ENCODE peak calls at places on chromosomes 11 and 22, in ten cellular contexts. O, P, C, G, S, T, X, Q, W and K are unnamed samples.

GRCh38 chr22:49705631-49706352 is 121.9 kb downstream of the BRD1 start:
- DNase-seq in T (no peak), S (no peak), P (peak; percentile 21), X (no peak), O (no peak), W (no peak), C (no peak), G (no peak), Q (no peak), K (no peak)

GRCh38 chr11:35047179-35047578 is 91.8 kb upstream of the CD44 start:
- DNase-seq in P (peak; percentile 56), S (no peak), C (no peak), T (no peak), W (no peak), X (no peak), O (no peak), G (no peak), Q (no peak), K (no peak)

GRCh38 chr11:86245369-86246292 is 1.1 kb downstream of the EED start:
- DNase-seq in C (peak; percentile 14), O (peak; percentile 14), W (peak; percentile 28), Q (no peak), G (peak; percentile 6), P (no peak), S (no peak), T (no peak), X (peak; percentile 48), K (peak; percentile 30)

GRCh38 chr11:106399075-106399500 is 321.6 kb downstream of the AASDHPPT start:
- DNase-seq in Q (peak; percentile 86), T (no peak), S (no peak), O (no peak), P (no peak), W (peak; percentile 100), G (peak; percentile 100), C (no peak), X (peak; percentile 42), K (no peak)

GRCh38 chr11:8917157-8917820 is 6.3 kb downstream of the AKIP1 start:
- DNase-seq in X (peak; percentile 79), O (peak; percentile 56), C (no peak), P (no peak), T (no peak), Q (no peak), S (peak; percentile 76), W (peak; percentile 80), G (peak; percentile 93), K (no peak)

GRCh38 chr11:85109141-85109540 is 518.0 kb downstream of the DLG2 start:
- DNase-seq in O (no peak), Q (no peak), W (no peak), C (no peak), T (no peak), X (no peak), G (no peak), S (no peak), P (no peak), K (no peak)

GRCh38 chr11:1230456-1231395 is 7.9 kb downstream of the MUC5B start:
- DNase-seq in T (no peak), X (no peak), S (peak; percentile 64), O (no peak), G (no peak), C (peak; percentile 19), W (no peak), P (no peak), Q (no peak), K (peak; percentile 52)

GRCh38 chr22:25395915-25396314 is 168.6 kb upstream of the GRK3 start:
- DNase-seq in Q (no peak), O (no peak), T (no peak), P (no peak), X (no peak), S (no peak), C (no peak), W (no peak), G (no peak), K (no peak)

GRCh38 chr11:106621479-106621878 is 396.8 kb downstream of the GUCY1A2 start:
- DNase-seq in Q (no peak), O (no peak), X (no peak), W (no peak), C (no peak), P (no peak), T (no peak), S (no peak), G (no peak), K (no peak)

GRCh38 chr11:113587318-113587739 is 112.1 kb upstream of the DRD2 start:
- DNase-seq in O (no peak), S (no peak), X (no peak), T (no peak), G (peak; percentile 4), C (peak; percentile 43), P (no peak), W (no peak), Q (no peak), K (no peak)

GRCh38 chr22:18103527-18104269 is 6.9 kb upstream of the TUBA8 start:
- DNase-seq in G (no peak), O (no peak), T (no peak), X (no peak), S (no peak), P (no peak), C (no peak), W (no peak), Q (no peak), K (no peak)

GRCh38 chr11:94948070-94948617 is 25.2 kb downstream of the CWC15 start:
- DNase-seq in Q (no peak), G (peak; percentile 76), P (no peak), W (peak; percentile 67), X (no peak), C (no peak), S (no peak), T (no peak), O (no peak), K (no peak)

GRCh38 chr11:34984514-34984913 is 68.1 kb downstream of the PDHX start:
- DNase-seq in W (no peak), S (no peak), C (no peak), G (no peak), Q (no peak), O (no peak), T (no peak), P (no peak), X (no peak), K (no peak)

GRCh38 chr11:134761926-134762247 is 349.8 kb upstream of the B3GAT1 start:
- DNase-seq in Q (no peak), X (no peak), W (no peak), O (no peak), C (no peak), P (no peak), T (no peak), S (no peak), G (no peak), K (no peak)

GRCh38 chr11:69075421-69076128 is 26.8 kb downstream of the TPCN2 start:
- DNase-seq in Q (no peak), C (no peak), X (no peak), O (no peak), S (peak; percentile 98), G (peak; percentile 99), W (peak; percentile 99), T (no peak), P (no peak), K (no peak)

GRCh38 chr11:45651841-45652745 is 13.3 kb downstream of the CHST1 start:
- DNase-seq in S (peak; percentile 54), P (no peak), X (peak; percentile 4), C (no peak), Q (no peak), O (no peak), T (no peak), W (no peak), G (no peak), K (no peak)

GRCh38 chr11:3808846-3809623 is 675 bp downstream of the PGAP2 start:
- DNase-seq in C (no peak), Q (peak; percentile 81), X (peak; percentile 27), O (peak; percentile 52), T (peak; percentile 47), G (peak; percentile 41), S (no peak), P (peak; percentile 49), W (peak; percentile 33), K (no peak)
- TF ChIP-seq CTCF in C (peak; percentile 38), Q (peak; percentile 69), X (peak; percentile 35), O (peak; percentile 39), T (peak; percentile 53), G (peak; percentile 39), S (no peak), P (peak; percentile 67), W (peak; percentile 14), K (peak; percentile 58)

DNA sequence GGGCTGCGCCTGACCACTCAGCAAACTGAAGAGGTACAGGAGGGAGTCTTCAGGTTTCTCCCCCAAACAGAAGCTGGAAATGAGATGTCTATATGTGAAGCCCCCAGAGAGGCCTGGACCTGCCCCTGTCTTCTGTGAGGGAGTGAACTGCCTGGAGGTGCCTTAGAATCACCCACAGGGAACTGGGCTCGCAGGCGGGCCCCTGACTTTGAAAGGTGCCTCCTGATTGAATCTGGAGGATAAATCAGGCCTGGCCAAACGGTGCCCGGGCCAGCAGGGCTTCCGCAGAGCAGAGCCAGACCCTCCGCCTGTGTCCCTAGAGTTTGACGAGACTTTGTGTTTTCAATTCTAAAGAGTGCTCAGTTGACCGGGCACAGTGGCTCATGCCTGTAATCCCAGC is 18.4 kb downstream of the TSSC4 start:
- DNase-seq in X (no peak), T (no peak), S (no peak), G (no peak), Q (no peak), P (no peak), C (no peak), O (no peak), W (no peak), K (no peak)
- H3K4me1 ChIP-seq in X (no peaks in the 10 kb centered on the region), T (no peaks in the 10 kb centered on the region), S (peaks cover 19% of the 10 kb centered on the region), G (no peaks in the 10 kb centered on the region), Q (no peaks in the 10 kb centered on the region), P (peaks cover 14% of the 10 kb centered on the region), C (no peaks in the 10 kb centered on the region), O (no peaks in the 10 kb centered on the region), W (no peaks in the 10 kb centered on the region), K (no peaks in the 10 kb centered on the region)

DNA sequence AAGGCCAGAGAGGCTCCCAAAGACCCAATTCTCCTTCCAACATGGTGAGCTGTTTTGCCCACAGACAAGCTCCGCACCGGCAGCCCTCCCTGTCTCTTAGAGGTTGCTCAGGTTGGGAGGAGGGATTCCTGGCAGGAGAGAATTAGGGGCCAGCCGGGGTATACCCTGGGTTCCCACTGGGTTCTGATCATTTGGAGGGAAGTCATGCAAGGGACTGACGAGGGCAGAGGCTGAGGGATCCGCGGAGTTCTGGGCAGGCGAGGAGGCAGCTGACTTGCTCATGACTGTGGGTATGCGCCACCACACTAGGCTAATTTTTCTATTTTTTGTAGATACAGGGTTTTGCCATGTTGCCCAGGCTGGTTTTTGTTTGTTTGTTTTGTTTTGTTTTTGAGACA is 4.6 kb downstream of the ST3GAL4 start:
- DNase-seq in C (no peak), S (no peak), Q (no peak), T (no peak), W (no peak), X (no peak), O (no peak), G (no peak), P (no peak), K (no peak)
- H3K4me3 ChIP-seq in C (no peak overlapping the region), S (no peak overlapping the region), Q (no peak overlapping the region), T (no peak overlapping the region), W (no peak overlapping the region), X (no peak overlapping the region), O (no peak overlapping the region), G (no peak overlapping the region), P (no peak overlapping the region), K (no peak overlapping the region)

DNA sequence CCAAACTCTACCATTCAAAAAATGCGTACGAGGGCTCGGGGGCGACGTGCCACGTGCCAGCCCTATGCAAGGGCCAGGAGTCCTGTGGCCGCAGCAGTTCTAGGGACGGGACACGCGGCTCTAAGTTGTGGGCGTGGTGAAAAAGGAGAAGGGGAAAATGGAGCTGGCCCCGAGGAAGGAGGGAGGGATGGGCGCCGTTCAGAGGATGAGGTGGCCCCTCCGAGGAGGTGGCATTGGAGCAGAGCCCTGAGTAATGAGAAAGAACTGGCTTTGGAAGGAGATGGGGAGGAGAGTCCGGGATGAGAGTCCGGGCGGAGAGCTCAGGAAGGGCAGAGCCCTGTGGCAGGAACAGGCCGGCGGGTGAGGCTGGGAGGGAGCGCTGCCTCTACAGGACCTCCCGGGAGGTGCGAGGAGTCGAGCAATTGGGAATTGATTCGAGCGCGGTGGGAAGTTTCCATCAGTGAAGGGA is 21.0 kb downstream of the OTUB1 start:
- DNase-seq in C (no peak), Q (peak; percentile 63), P (no peak), X (peak; percentile 70), T (peak; percentile 48), S (no peak), W (peak; percentile 22), O (peak; percentile 49), G (no peak), K (no peak)
- TF ChIP-seq CTCF in C (no peak), Q (no peak), P (no peak), X (no peak), T (no peak), S (no peak), W (no peak), O (no peak), G (no peak), K (no peak)